ENCODE peak calls at places on chromosomes 2 and 18, in ten cellular contexts. T is IMR-90, G is astrocyte of the spinal cord, R is neuronal stem cell, U is HFF-Myc, A is cardiac fibroblast, V is right lobe of liver, F is cardiac muscle cell, C is AG09309, L is A549. H is an unnamed sample.

GRCh38 chr2:236712304-236712703 is 142.7 kb downstream of the ACKR3 start:
- DNase-seq in T (peak; percentile 23), G (peak; percentile 77), R (no peak), U (peak; percentile 16), A (peak; percentile 37), V (no peak), F (peak; percentile 32), C (no peak), L (no peak), H (no peak)

GRCh38 chr2:170270278-170270864 is 92.4 kb downstream of the MYO3B start:
- DNase-seq in T (no peak), G (no peak), R (no peak), U (no peak), A (no peak), V (no peak), F (no peak), C (no peak), L (no peak), H (no peak)

GRCh38 chr18:12883684-12884520 is at the start of gene PTPN2:
- DNase-seq in T (peak; percentile 95), G (peak; percentile 96), R (peak; percentile 93), U (peak; percentile 71), A (peak; percentile 98), V (peak; percentile 96), F (peak; percentile 96), C (peak; percentile 84), L (peak; percentile 74), H (peak; percentile 95)

GRCh38 chr2:51165534-51166260 is 133.8 kb upstream of the NRXN1 start:
- DNase-seq in T (peak; percentile 60), G (peak; percentile 7), R (no peak), U (no peak), A (no peak), V (no peak), F (peak; percentile 3), C (no peak), L (no peak), H (no peak)

GRCh38 chr2:40896358-40896757 is 444.5 kb upstream of the SLC8A1 start:
- DNase-seq in T (no peak), G (no peak), R (no peak), U (no peak), A (no peak), V (no peak), F (no peak), C (no peak), L (no peak), H (no peak)

GRCh38 chr2:211132586-211132985 is 576.2 kb downstream of the CPS1 start:
- DNase-seq in T (no peak), G (peak; percentile 49), R (no peak), U (no peak), A (peak; percentile 51), V (no peak), F (peak; percentile 56), C (no peak), L (no peak), H (no peak)

GRCh38 chr2:951224-952006 is 766 bp downstream of the SNTG2 start:
- DNase-seq in T (no peak), G (no peak), R (no peak), U (no peak), A (no peak), V (peak; percentile 43), F (no peak), C (no peak), L (no peak), H (no peak)

GRCh38 chr2:223956267-223956666 is 996 bp upstream of the MRPL44 start:
- DNase-seq in T (no peak), G (no peak), R (no peak), U (no peak), A (no peak), V (no peak), F (no peak), C (no peak), L (no peak), H (no peak)

GRCh38 chr18:28728891-28729290 is 552.0 kb upstream of the CDH2 start:
- DNase-seq in T (peak; percentile 20), G (peak; percentile 34), R (no peak), U (no peak), A (no peak), V (no peak), F (no peak), C (no peak), L (no peak), H (no peak)

GRCh38 chr18:26407721-26408601 is 140.4 kb downstream of the KCTD1 start:
- DNase-seq in T (no peak), G (no peak), R (no peak), U (no peak), A (no peak), V (no peak), F (no peak), C (no peak), L (no peak), H (no peak)
- H3K4me3 ChIP-seq in T (no peak overlapping the region), G (no peak overlapping the region), R (no peak overlapping the region), U (no peak overlapping the region), A (no peak overlapping the region), V (no peak overlapping the region), F (no peak overlapping the region), C (no peak overlapping the region), L (no peak overlapping the region), H (no peak overlapping the region)

GRCh38 chr2:238493880-238494572 is 67.3 kb downstream of the ASB1 start:
- DNase-seq in T (no peak), G (no peak), R (no peak), U (no peak), A (no peak), V (no peak), F (no peak), C (no peak), L (no peak), H (peak; percentile 15)
- H3K4me3 ChIP-seq in T (no peak overlapping the region), G (no peak overlapping the region), R (no peak overlapping the region), U (no peak overlapping the region), A (no peak overlapping the region), V (no peak overlapping the region), F (no peak overlapping the region), C (no peak overlapping the region), L (no peak overlapping the region), H (no peak overlapping the region)

GRCh38 chr2:241321033-241321432 is 5.3 kb downstream of the SEPTIN2 start:
- DNase-seq in T (no peak), G (no peak), R (no peak), U (no peak), A (no peak), V (no peak), F (no peak), C (no peak), L (no peak), H (no peak)
- H3K4me3 ChIP-seq in T (no peak overlapping the region), G (no peak overlapping the region), R (no peak overlapping the region), U (no peak overlapping the region), A (no peak overlapping the region), V (no peak overlapping the region), F (no peak overlapping the region), C (no peak overlapping the region), L (no peak overlapping the region), H (peak overlapping the region; percentile 5)

GRCh38 chr2:163612332-163612731 is 123.5 kb downstream of the FIGN start:
- DNase-seq in T (no peak), G (no peak), R (no peak), U (no peak), A (no peak), V (no peak), F (no peak), C (no peak), L (no peak), H (no peak)
- H3K4me3 ChIP-seq in T (no peak overlapping the region), G (no peak overlapping the region), R (no peak overlapping the region), U (no peak overlapping the region), A (no peak overlapping the region), V (no peak overlapping the region), F (no peak overlapping the region), C (no peak overlapping the region), L (no peak overlapping the region), H (no peak overlapping the region)

DNA sequence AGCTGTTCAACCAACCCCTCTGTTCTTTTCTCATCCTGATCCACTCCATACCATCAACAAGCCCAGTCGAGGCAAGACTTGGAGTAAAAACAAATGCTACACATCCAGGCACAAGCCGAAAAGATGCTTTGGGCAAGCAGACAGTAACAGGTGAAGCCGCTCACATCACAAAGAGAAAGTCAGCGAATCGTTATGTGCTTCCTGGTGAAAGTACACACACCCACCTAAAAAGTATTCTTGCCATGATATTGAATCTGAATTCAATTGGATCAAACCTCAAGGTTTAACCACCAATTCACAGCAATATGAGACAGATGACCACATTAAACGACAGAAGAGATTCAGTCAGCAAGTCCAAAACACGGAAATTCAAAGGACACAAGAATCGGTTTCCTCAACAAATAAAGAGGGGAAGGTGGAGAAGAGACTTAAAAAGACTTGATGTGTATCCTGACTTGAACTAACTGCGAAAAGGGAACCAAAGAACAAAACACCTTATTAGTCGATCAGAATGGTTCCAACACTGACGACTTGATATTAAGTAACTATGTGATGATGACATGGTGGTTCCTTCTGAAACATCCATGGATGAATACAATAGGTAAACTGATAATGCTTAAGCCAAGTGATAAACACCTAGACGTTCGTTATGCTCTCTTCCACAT is 1.1 kb downstream of the TTC32 start:
- DNase-seq in T (no peak), G (peak; percentile 41), R (no peak), U (no peak), A (peak; percentile 12), V (no peak), F (peak; percentile 25), C (no peak), L (peak; percentile 24), H (no peak)
- H3K4me3 ChIP-seq in T (peak overlapping the region; percentile 76), G (peak overlapping the region; percentile 74), R (peak overlapping the region; percentile 88), U (peak overlapping the region; percentile 76), A (peak overlapping the region; percentile 80), V (peak overlapping the region; percentile 83), F (peak overlapping the region; percentile 85), C (peak overlapping the region; percentile 94), L (peak overlapping the region; percentile 61), H (peak overlapping the region; percentile 76)

H was measured in psoas muscle.